ENCODE peak calls at places on chromosomes 5 and 9, in eight cellular contexts. F is fibroblast of mammary gland; P is naive thymus-derived CD8-positive, alpha-beta T cell; X is brain microvascular endothelial cell; H is neuronal stem cell; V is RPMI8226; K is hippocampal formation; L is NCI-H2171. C is an unnamed sample.

GRCh38 chr9:78601957-78602565 is 305.1 kb downstream of the PSAT1 start:
- DNase-seq in X (peak; percentile 63), L (peak; percentile 80), V (peak; percentile 20), K (peak; percentile 35), P (no peak), F (peak; percentile 49), H (peak; percentile 42), C (no peak)

GRCh38 chr5:73592546-73592945 is 27.0 kb downstream of the UTP15 start:
- DNase-seq in L (no peak), F (peak; percentile 57), P (no peak), K (no peak), X (no peak), H (no peak), V (no peak), C (no peak)

GRCh38 chr5:84181093-84181492 is 203.6 kb downstream of the EDIL3 start:
- DNase-seq in V (peak; percentile 54), P (no peak), H (no peak), F (no peak), L (no peak), X (no peak), K (no peak), C (no peak)

GRCh38 chr5:62653864-62654575 is 75.4 kb downstream of the LRRC70 start:
- DNase-seq in K (no peak), L (no peak), F (no peak), H (no peak), P (no peak), X (no peak), V (peak; percentile 81), C (no peak)

GRCh38 chr9:134808393-134808792 is 72.2 kb upstream of the FCN2 start:
- DNase-seq in F (no peak), V (no peak), P (no peak), K (no peak), L (no peak), X (no peak), H (no peak), C (no peak)

GRCh38 chr5:14504816-14505215 is 76.8 kb upstream of the OTULINL start:
- DNase-seq in X (no peak), V (no peak), H (no peak), L (no peak), K (no peak), P (no peak), F (no peak), C (no peak)

GRCh38 chr5:100550531-100551036 is 15.4 kb downstream of the FAM174A start:
- DNase-seq in H (no peak), X (no peak), V (peak; percentile 65), K (no peak), L (no peak), P (no peak), F (peak; percentile 74), C (no peak)

GRCh38 chr9:72006481-72006880 is 53.9 kb downstream of the C9orf57 start:
- DNase-seq in F (peak; percentile 35), X (no peak), L (no peak), K (no peak), V (no peak), H (no peak), P (no peak), C (no peak)

GRCh38 chr5:172175263-172175719 is 12.7 kb downstream of the STK10 start:
- DNase-seq in P (peak; percentile 87), K (no peak), H (no peak), L (no peak), F (no peak), V (peak; percentile 88), X (no peak), C (no peak)

GRCh38 chr5:110770286-110770685 is 31.5 kb downstream of the SLC25A46 start:
- DNase-seq in X (no peak), F (no peak), V (no peak), L (no peak), K (no peak), H (no peak), P (no peak), C (no peak)

GRCh38 chr5:142735323-142736246 is 34.6 kb upstream of the ARHGAP26 start:
- DNase-seq in V (no peak), X (no peak), P (no peak), F (no peak), K (no peak), L (no peak), H (no peak), C (no peak)

GRCh38 chr9:132288956-132289355 is 65.8 kb downstream of the SETX start:
- DNase-seq in L (no peak), P (no peak), H (no peak), F (no peak), X (peak; percentile 18), V (no peak), K (no peak), C (no peak)

GRCh38 chr9:124835026-124835501 is 18.2 kb upstream of the WDR38 start:
- DNase-seq in L (peak; percentile 91), V (peak; percentile 79), H (no peak), P (no peak), F (peak; percentile 87), K (no peak), X (peak; percentile 91), C (no peak)

GRCh38 chr5:152332696-152333095 is 72.4 kb downstream of the NMUR2 start:
- DNase-seq in L (peak; percentile 52), H (no peak), V (no peak), X (no peak), P (no peak), F (no peak), K (no peak), C (no peak)

GRCh38 chr9:15370496-15371464 is 51.9 kb upstream of the SNAPC3 start:
- DNase-seq in H (peak; percentile 8), V (no peak), L (no peak), K (peak; percentile 46), P (no peak), F (peak; percentile 12), X (no peak), C (no peak)

GRCh38 chr5:109876941-109877669 is 187.4 kb downstream of the MAN2A1 start:
- DNase-seq in V (no peak), F (peak; percentile 92), L (no peak), P (no peak), K (no peak), H (no peak), X (peak; percentile 11), C (no peak)

GRCh38 chr5:68738841-68739240 is 355.0 kb upstream of the SLC30A5 start:
- DNase-seq in V (no peak), X (no peak), K (no peak), P (no peak), L (no peak), F (no peak), H (no peak), C (no peak)

GRCh38 chr5:94174748-94175411 is 433.5 kb upstream of the POU5F2 start:
- DNase-seq in X (peak; percentile 13), H (no peak), F (peak; percentile 64), P (no peak), L (no peak), V (no peak), K (no peak), C (no peak)

GRCh38 chr5:178279723-178280438 is 47.3 kb upstream of the PHYKPL start:
- DNase-seq in K (peak; percentile 78), F (peak; percentile 70), H (peak; percentile 81), P (peak; percentile 22), X (peak; percentile 75), V (peak; percentile 76), L (no peak), C (peak; percentile 25)

GRCh38 chr9:859251-859650 is 17.8 kb downstream of the DMRT1 start:
- DNase-seq in V (no peak), H (no peak), X (no peak), P (no peak), L (no peak), K (no peak), F (no peak), C (no peak)

C was measured in iPS DF 19.7.